ENCODE peak calls at places on chromosomes 1 and 21, in six cellular contexts. E is K562, K is H1, A is GM12878, N is HepG2, O is HCT116. V is an unnamed sample.

GRCh38 chr1:203425668-203425999 is 50.0 kb upstream of the PRELP start:
- DNase-seq in A (no peak), E (no peak), N (no peak), K (no peak), O (no peak), V (no peak)

GRCh38 chr1:151511636-151512215 is 539 bp downstream of the CGN start:
- DNase-seq in K (peak; percentile 63), E (no peak), N (no peak), O (no peak), A (no peak), V (no peak)

GRCh38 chr1:16118706-16119105 is 37.2 kb downstream of the EPHA2 start:
- DNase-seq in E (no peak), A (no peak), N (no peak), K (no peak), O (no peak), V (no peak)

GRCh38 chr1:56502700-56503245 is 76.6 kb downstream of the PLPP3 start:
- DNase-seq in O (no peak), A (no peak), K (no peak), E (peak; percentile 62), N (peak; percentile 37), V (no peak)

GRCh38 chr21:36542312-36543101 is 62.6 kb upstream of the CLDN14 start:
- DNase-seq in O (no peak), K (peak; percentile 61), N (no peak), A (peak; percentile 70), E (no peak), V (no peak)

GRCh38 chr1:213154056-213154677 is 103.1 kb downstream of the RPS6KC1 start:
- DNase-seq in O (no peak), A (no peak), K (no peak), E (no peak), N (no peak), V (no peak)

GRCh38 chr1:91553196-91553595 is 52.5 kb downstream of the CDC7 start:
- DNase-seq in K (no peak), O (no peak), N (no peak), A (no peak), E (no peak), V (no peak)

GRCh38 chr1:2429780-2430591 is 17.6 kb upstream of the PEX10 start:
- DNase-seq in K (no peak), A (no peak), E (peak; percentile 61), N (no peak), O (no peak), V (no peak)

GRCh38 chr1:160576430-160576829 is 2.9 kb downstream of the CD84 start:
- DNase-seq in A (no peak), K (no peak), O (no peak), E (no peak), N (no peak), V (no peak)

GRCh38 chr1:18354657-18355056 is 126.1 kb upstream of the KLHDC7A start:
- DNase-seq in O (no peak), N (no peak), K (no peak), E (no peak), A (no peak), V (no peak)

GRCh38 chr1:234598974-234599616 is 10.9 kb downstream of the IRF2BP2 start:
- DNase-seq in A (no peak), K (no peak), N (no peak), E (no peak), O (no peak), V (no peak)

GRCh38 chr1:101170506-101171050 is 66.2 kb upstream of the S1PR1 start:
- DNase-seq in A (no peak), N (no peak), K (no peak), E (no peak), O (no peak), V (no peak)

GRCh38 chr1:51961231-51961630 is 29.3 kb downstream of the RAB3B start:
- DNase-seq in K (no peak), E (no peak), A (no peak), O (no peak), N (no peak), V (no peak)

GRCh38 chr1:30446508-30446907 is 276.9 kb downstream of the MATN1 start:
- DNase-seq in A (no peak), O (no peak), E (no peak), N (no peak), K (no peak), V (no peak)

GRCh38 chr1:6348511-6349191 is 44.9 kb downstream of the ACOT7 start:
- DNase-seq in E (no peak), A (no peak), N (no peak), K (no peak), O (no peak), V (no peak)

GRCh38 chr1:6513296-6513928 is 21.9 kb upstream of the PLEKHG5 start:
- DNase-seq in O (no peak), E (no peak), N (no peak), K (no peak), A (no peak), V (no peak)

GRCh38 chr21:43881283-43881682 is 16.3 kb downstream of the AGPAT3 start:
- DNase-seq in K (no peak), A (no peak), N (no peak), E (no peak), O (no peak), V (no peak)

GRCh38 chr1:165900576-165901380 is 73.4 kb downstream of the UCK2 start:
- DNase-seq in A (no peak), E (no peak), N (peak; percentile 83), O (no peak), K (no peak), V (no peak)

DNA sequence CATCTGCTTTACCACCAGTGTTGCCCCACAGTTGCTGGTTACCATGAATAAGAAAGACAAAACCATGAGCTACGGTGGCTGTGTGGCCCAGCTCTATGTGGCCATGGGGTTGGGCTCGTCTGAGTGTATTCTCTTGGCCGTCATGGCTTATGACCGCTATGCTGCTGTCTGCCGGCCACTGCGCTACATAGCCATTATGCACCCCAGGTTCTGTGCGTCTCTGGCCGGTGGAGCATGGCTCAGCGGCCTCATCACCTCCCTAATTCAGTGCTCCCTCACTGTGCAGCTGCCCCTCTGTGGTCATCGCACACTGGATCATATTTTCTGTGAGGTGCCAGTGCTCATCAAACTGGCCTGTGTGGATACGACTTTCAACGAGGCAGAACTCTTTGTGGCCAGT is 14.0 kb downstream of the OR2G6 start:
- DNase-seq in N (no peak), K (no peak), A (no peak), O (no peak), E (no peak), V (no peak)
- H3K9ac ChIP-seq in N (no peak overlapping the region), K (no peak overlapping the region), A (no peak overlapping the region), O (no peak overlapping the region), E (no peak overlapping the region), V (no peak overlapping the region)

GRCh38 chr21:17554619-17555472 is 42.0 kb downstream of the CXADR start:
- DNase-seq in N (peak; percentile 32), K (no peak), A (no peak), O (no peak), E (no peak), V (no peak)
- TF ChIP-seq YY1 in N (no peak), K (no peak), A (no peak), O (no peak), E (no peak), V (no peak)

DNA sequence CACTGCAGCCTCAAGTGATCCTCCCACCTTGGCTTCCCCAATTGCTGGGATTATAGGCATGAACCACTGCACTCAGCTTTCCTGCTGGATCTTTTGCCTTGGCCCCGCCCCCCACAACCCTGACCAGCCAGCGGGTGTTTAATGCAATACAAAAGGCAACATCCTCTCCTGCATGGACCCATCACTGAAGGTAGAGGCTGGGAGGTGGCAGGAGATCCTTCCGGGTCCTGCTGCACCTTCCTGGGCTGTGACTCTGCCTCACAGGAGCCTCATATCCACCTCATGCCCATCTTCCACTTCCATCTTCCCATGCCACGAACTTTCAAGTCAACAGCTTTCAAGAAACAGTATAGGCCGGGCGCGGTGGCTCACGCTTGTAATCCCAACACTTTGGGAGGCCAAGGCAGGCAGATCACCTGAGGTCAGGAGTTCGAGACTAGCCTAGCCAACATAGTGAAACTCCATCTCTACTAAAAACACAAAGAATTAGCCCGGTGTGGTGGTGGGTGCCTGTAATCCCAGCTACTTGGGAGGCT is 11.7 kb upstream of the WNT9A start:
- DNase-seq in A (no peak), K (no peak), N (no peak), E (no peak), O (no peak), V (no peak)
- TF ChIP-seq ZNF274 in A (no peak), K (no peak), N (no peak), E (no peak), O (no peak), V (no peak)

GRCh38 chr1:240310226-240310925 is 218.7 kb downstream of the FMN2 start:
- DNase-seq in E (no peak), O (no peak), K (no peak), A (no peak), N (no peak), V (no peak)
- H3K9ac ChIP-seq in E (no peak overlapping the region), O (no peak overlapping the region), K (no peak overlapping the region), A (no peak overlapping the region), N (no peak overlapping the region), V (no peak overlapping the region)

GRCh38 chr1:70039485-70039884 is 165.9 kb downstream of the LRRC40 start:
- DNase-seq in K (no peak), A (no peak), O (no peak), N (no peak), E (no peak), V (no peak)

GRCh38 chr1:70041317-70042045 is 163.9 kb downstream of the LRRC40 start:
- DNase-seq in O (no peak), K (no peak), A (no peak), N (no peak), E (peak; percentile 17), V (no peak)

GRCh38 chr1:70042090-70042716 is 163.2 kb downstream of the LRRC40 start:
- DNase-seq in E (no peak), O (no peak), A (no peak), K (no peak), N (no peak), V (no peak)

GRCh38 chr1:70044832-70045231 is 160.5 kb downstream of the LRRC40 start:
- DNase-seq in A (no peak), E (no peak), N (no peak), K (no peak), O (no peak), V (no peak)

DNA sequence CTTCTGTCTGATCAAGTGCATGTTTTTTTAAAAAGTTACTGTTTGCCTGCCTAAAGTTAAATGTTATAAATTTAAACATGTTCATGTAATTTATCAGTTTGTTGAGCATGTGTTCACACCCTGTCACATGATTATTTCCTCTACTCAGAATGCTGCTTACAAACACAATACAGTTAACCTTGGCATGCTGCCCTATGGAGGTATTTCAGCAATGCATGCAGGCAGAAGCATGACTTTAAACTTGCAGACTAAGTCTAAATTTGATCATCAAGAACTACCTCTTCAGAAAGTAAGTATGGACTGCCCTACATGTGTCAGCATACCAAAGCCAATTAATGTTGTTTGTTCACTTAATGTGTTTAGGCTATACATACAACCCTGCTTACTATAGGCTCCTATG is 161.6 kb downstream of the LRRC40 start:
- DNase-seq in K (no peak), A (no peak), O (no peak), N (no peak), E (no peak), V (no peak)
- TF ChIP-seq YY1 in K (no peak), A (no peak), O (no peak), N (no peak), E (no peak), V (no peak)

V was measured in NT2/D1.